ENCODE peak calls at places on chromosomes 4 and X, in six cellular contexts. T is transverse colon, H is right lobe of liver, F is foreskin fibroblast, N is neural progenitor cell, Q is ovary. J is an unnamed sample.

GRCh38 chr4:40335508-40335860 is 351 bp downstream of the CHRNA9 start:
- DNase-seq in Q (no peak), N (no peak), F (peak), T (no peak), H (no peak), J (no peak)

GRCh38 chrX:112147206-112147605 is 64.6 kb upstream of the TRPC5 start:
- DNase-seq in F (no peak), Q (no peak), N (peak), H (no peak), T (no peak), J (no peak)

GRCh38 chr4:42296196-42296595 is 101.1 kb upstream of the SHISA3 start:
- DNase-seq in T (no peak), F (no peak), H (no peak), Q (no peak), N (no peak), J (no peak)

GRCh38 chr4:102344520-102344954 is 745 bp downstream of the SLC39A8 start:
- DNase-seq in N (peak), F (peak), T (peak), H (peak), Q (peak), J (no peak)

GRCh38 chr4:47551682-47552081 is 66.6 kb downstream of the ATP10D start:
- DNase-seq in H (no peak), Q (no peak), F (no peak), N (no peak), T (no peak), J (no peak)

GRCh38 chr4:2249526-2249991 is 7.6 kb upstream of the HAUS3 start:
- DNase-seq in H (no peak), Q (no peak), F (no peak), N (no peak), T (no peak), J (no peak)

GRCh38 chr4:150001815-150002214 is 76.4 kb upstream of the DCLK2 start:
- DNase-seq in Q (no peak), N (no peak), H (no peak), T (no peak), F (no peak), J (no peak)

GRCh38 chrX:83416273-83416672 is 91.8 kb upstream of the POU3F4 start:
- DNase-seq in H (no peak), N (peak), Q (no peak), T (no peak), F (no peak), J (no peak)

GRCh38 chr4:2817701-2818350 is 24.9 kb downstream of the SH3BP2 start:
- DNase-seq in H (no peak), F (no peak), N (peak), T (peak), Q (peak), J (no peak)

GRCh38 chrX:17500145-17500579 is 125.2 kb downstream of the NHS start:
- DNase-seq in N (no peak), H (no peak), Q (no peak), T (peak), F (peak), J (no peak)

GRCh38 chr4:124937993-124938392 is 225.5 kb upstream of the ANKRD50 start:
- DNase-seq in Q (no peak), H (no peak), F (no peak), T (no peak), N (no peak), J (no peak)

GRCh38 chr4:78776031-78776728 is at the start of gene BMP2K:
- DNase-seq in F (peak), N (peak), Q (peak), H (peak), T (peak), J (no peak)

GRCh38 chr4:182555997-182556418 is 312.8 kb downstream of the TENM3 start:
- DNase-seq in H (no peak), F (peak), T (no peak), N (peak), Q (no peak), J (peak)

GRCh38 chr4:2497931-2498330 is 29.0 kb downstream of the RNF4 start:
- DNase-seq in T (peak), N (no peak), F (no peak), H (no peak), Q (no peak), J (no peak)

GRCh38 chr4:173684223-173684622 is 154.2 kb upstream of the HAND2 start:
- DNase-seq in T (no peak), H (no peak), N (no peak), Q (no peak), F (no peak), J (no peak)

GRCh38 chr4:39548425-39549067 is 21.3 kb upstream of the UGDH start:
- DNase-seq in F (no peak), Q (no peak), H (no peak), T (no peak), N (no peak), J (no peak)

GRCh38 chr4:127783026-127783769 is 1.1 kb downstream of the HSPA4L start:
- DNase-seq in H (peak), F (peak), Q (peak), T (peak), N (peak), J (peak)

GRCh38 chr4:40205259-40206198 is 8.7 kb downstream of the RHOH start:
- DNase-seq in H (no peak), Q (no peak), T (peak), F (no peak), N (no peak), J (no peak)

GRCh38 chr4:86935499-86935832 is 655 bp downstream of the AFF1 start:
- DNase-seq in T (no peak), N (no peak), Q (no peak), F (no peak), H (no peak), J (no peak)

GRCh38 chr4:124526321-124526720 is 186.2 kb downstream of the ANKRD50 start:
- DNase-seq in F (no peak), N (no peak), T (no peak), Q (no peak), H (no peak), J (no peak)

GRCh38 chr4:68267433-68267944 is 22.0 kb upstream of the TMPRSS11B start:
- DNase-seq in N (no peak), Q (no peak), T (no peak), H (no peak), F (no peak), J (peak)

GRCh38 chr4:181938641-181939040 is 304.6 kb upstream of the TENM3 start:
- DNase-seq in T (no peak), N (no peak), H (no peak), Q (no peak), F (no peak), J (no peak)

GRCh38 chr4:184762100-184762499 is 28.2 kb upstream of the CENPU start:
- DNase-seq in T (no peak), H (no peak), N (no peak), Q (no peak), F (no peak), J (no peak)

GRCh38 chrX:106783716-106784115 is 18.8 kb upstream of the TBC1D8B start:
- DNase-seq in T (no peak), F (no peak), H (no peak), Q (no peak), N (peak), J (no peak)

DNA sequence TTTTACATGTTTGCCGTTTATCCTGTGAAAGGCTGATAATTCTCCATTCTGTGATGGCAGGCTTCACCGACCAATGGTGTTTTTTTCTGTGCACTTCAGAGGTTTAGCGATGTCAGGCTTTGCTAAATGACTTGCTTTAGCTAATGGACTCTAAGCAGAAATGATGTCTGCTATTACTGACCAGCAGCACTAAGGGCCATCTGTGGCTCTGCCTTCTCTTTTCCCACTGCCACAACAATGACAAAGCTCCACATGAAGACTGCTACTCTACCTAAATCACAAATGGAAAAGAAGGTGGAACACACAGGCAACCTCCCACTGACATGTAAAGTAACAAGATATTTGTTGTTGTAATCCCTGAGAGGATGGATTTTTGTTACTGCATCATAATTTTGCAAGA is 68.4 kb upstream of the ALB start:
- DNase-seq in T (no peak), F (no peak), N (no peak), H (no peak), Q (no peak), J (no peak)
- H3K4me3 ChIP-seq in T (no peak), F (no peak), N (no peak), H (no peak), Q (no peak), J (no peak)

GRCh38 chrX:46703980-46704379 is 54.9 kb downstream of the SLC9A7 start:
- DNase-seq in N (no peak), H (no peak), Q (no peak), F (no peak), T (no peak), J (no peak)
- H3K4me3 ChIP-seq in N (no peak), H (no peak), Q (no peak), F (no peak), T (no peak), J (no peak)

GRCh38 chr4:99649208-99649607 is 8.4 kb downstream of the C4orf54 start:
- DNase-seq in Q (no peak), F (no peak), N (no peak), T (no peak), H (no peak), J (no peak)
- H3K4me3 ChIP-seq in Q (no peak), F (no peak), N (no peak), T (no peak), H (no peak), J (no peak)

DNA sequence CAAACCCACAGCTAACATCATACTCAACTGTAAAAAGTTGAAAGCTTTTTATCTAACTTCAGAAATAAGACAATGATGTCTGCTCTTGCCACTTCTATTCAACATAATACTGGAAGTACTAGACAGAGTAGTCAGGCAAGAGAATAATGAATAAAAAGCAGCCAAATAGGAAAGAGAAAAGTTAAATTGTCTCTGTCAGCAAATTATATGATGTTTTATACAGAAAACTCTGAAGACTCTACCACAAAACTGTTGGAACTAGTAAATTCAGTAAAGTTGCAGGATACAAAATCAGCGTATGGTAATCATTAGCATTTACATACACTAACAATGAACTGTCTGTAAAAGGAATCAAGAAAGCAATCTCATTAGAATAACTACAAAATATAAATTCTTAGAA is 752.9 kb upstream of the CT83 start:
- DNase-seq in H (no peak), N (no peak), F (no peak), Q (no peak), T (no peak), J (no peak)
- H3K4me3 ChIP-seq in H (no peak), N (no peak), F (no peak), Q (no peak), T (no peak), J (no peak)

GRCh38 chrX:43615677-43616076 is 40.4 kb upstream of the MAOA start:
- DNase-seq in Q (no peak), F (no peak), N (no peak), T (no peak), H (no peak), J (no peak)

GRCh38 chrX:43612400-43612799 is 43.7 kb upstream of the MAOA start:
- DNase-seq in Q (no peak), T (no peak), H (no peak), N (no peak), F (no peak), J (no peak)
- H3K4me3 ChIP-seq in Q (no peak), T (no peak), H (no peak), N (no peak), F (no peak), J (no peak)

DNA sequence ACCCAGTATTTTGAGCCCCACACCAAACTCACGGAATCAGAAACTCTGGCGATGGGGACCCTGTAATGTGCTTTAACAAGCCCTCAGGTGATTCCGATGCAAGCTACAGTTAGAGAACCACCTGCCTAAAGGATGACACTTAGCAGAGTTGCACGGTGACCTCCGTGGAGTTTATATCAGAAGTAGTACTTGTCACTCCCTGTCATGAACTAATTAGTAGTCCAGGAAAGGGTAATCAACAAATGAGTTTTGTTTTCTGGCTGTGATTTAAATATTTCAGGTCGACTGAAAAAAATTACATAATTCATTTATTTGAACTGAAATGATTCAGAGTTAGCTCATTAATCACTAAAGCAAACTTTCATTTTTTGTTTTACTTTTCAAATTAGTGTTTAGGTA is 56.4 kb downstream of the TMA16 start:
- DNase-seq in T (no peak), H (no peak), F (no peak), Q (no peak), N (no peak), J (no peak)
- H3K4me3 ChIP-seq in T (no peak), H (no peak), F (no peak), Q (no peak), N (no peak), J (no peak)

GRCh38 chrX:71171110-71171801 is 26.6 kb downstream of the NLGN3 start:
- DNase-seq in T (no peak), H (no peak), Q (no peak), N (no peak), F (no peak), J (no peak)
- H3K4me3 ChIP-seq in T (no peak), H (no peak), Q (no peak), N (no peak), F (no peak), J (no peak)

GRCh38 chr4:112296949-112297483 is at the start of gene ALPK1:
- DNase-seq in F (peak), N (no peak), T (no peak), H (no peak), Q (no peak), J (no peak)
- H3K4me3 ChIP-seq in F (peak), N (no peak), T (peak), H (peak), Q (peak), J (peak)